ENCODE peak calls at places on chromosomes 11 and 22, in five cellular contexts. A is activated B cell treated with CpG ODN at 0.5 μM for 24 hours, C is foreskin fibroblast, P is sigmoid colon, X is endothelial cell. H is an unnamed sample.

GRCh38 chr11:79081441-79082124 is 359.2 kb downstream of the TENM4 start:
- DNase-seq in A (no peak), C (no peak), P (no peak), X (no peak), H (no peak)

GRCh38 chr22:32723632-32724031 is 77.9 kb upstream of the TIMP3 start:
- DNase-seq in A (peak; percentile 18), C (peak; percentile 86), P (peak; percentile 85), X (no peak), H (no peak)

GRCh38 chr11:73308003-73308962 is at the start of gene ARHGEF17:
- DNase-seq in A (peak; percentile 36), C (peak; percentile 77), P (peak; percentile 90), X (peak; percentile 69), H (peak; percentile 63)

GRCh38 chr22:27632451-27633295 is 168.9 kb downstream of the MN1 start:
- DNase-seq in A (no peak), C (no peak), P (no peak), X (no peak), H (no peak)

GRCh38 chr22:20003304-20003703 is 13.3 kb downstream of the ARVCF start:
- DNase-seq in A (no peak), C (no peak), P (no peak), X (no peak), H (no peak)

GRCh38 chr11:70519117-70519516 is 120.8 kb downstream of the CTTN start:
- DNase-seq in A (no peak), C (no peak), P (no peak), X (no peak), H (no peak)

GRCh38 chr11:128158860-128159259 is 428.5 kb downstream of the ETS1 start:
- DNase-seq in A (no peak), C (no peak), P (no peak), X (no peak), H (no peak)

GRCh38 chr22:47061226-47061625 is 298.8 kb downstream of the TBC1D22A start:
- DNase-seq in A (no peak), C (no peak), P (no peak), X (no peak), H (no peak)

GRCh38 chr11:115129771-115130306 is 374.4 kb downstream of the CADM1 start:
- DNase-seq in A (no peak), C (no peak), P (no peak), X (no peak), H (no peak)

GRCh38 chr22:26529345-26529744 is 17.1 kb upstream of the TFIP11 start:
- DNase-seq in A (no peak), C (peak; percentile 40), P (no peak), X (no peak), H (no peak)

DNA sequence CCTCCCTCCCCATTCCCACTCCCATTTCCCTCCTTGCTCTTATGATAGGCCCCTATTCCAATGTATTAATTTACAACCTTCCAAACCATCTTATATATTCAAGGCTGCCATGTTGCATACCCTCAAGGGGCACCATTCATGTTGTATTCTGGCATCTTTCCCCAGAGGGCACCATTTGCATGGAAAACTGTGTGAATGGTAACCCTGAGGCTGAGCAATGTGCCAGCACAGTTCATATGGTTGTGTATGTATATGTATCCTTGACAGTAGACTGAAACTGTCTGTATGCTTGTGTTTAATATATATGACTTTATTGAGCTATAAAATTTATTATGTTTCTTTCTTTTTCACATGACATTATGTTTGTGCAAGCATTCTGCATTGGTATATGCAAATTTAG is 7.3 kb downstream of the RASSF10 start:
- DNase-seq in A (no peak), C (no peak), P (no peak), X (peak; percentile 9), H (no peak)
- TF ChIP-seq CTCF in A (no peak), C (no peak), P (no peak), X (no peak), H (peak; percentile 28)

DNA sequence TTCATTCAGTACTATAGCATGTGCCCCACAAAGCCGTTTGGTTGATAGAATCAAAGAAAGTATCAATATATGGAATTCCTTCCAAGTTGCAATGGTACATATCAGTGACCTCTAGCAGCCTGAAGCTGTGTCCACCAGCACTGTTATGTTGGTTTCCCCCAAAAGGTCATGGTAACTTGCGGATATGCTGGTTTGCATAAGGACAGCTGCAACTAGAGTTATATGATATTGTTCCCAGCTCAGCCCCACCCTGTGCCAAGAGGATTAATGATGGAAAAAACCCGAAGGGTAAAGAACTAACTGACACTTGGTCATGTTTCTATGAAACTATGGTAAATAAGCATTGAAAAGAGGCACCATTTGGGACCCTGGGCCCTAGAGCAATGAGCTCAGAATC is 93.5 kb downstream of the PDHX start:
- DNase-seq in A (no peak), C (no peak), P (no peak), X (no peak), H (no peak)
- TF ChIP-seq CTCF in A (no peak), C (no peak), P (no peak), X (no peak), H (no peak)

GRCh38 chr11:119372260-119373058 is 9.0 kb downstream of the USP2 start:
- DNase-seq in A (no peak), C (no peak), P (no peak), X (no peak), H (no peak)

GRCh38 chr11:119370486-119371046 is 10.9 kb downstream of the USP2 start:
- DNase-seq in A (no peak), C (no peak), P (peak; percentile 57), X (no peak), H (no peak)

GRCh38 chr11:119373059-119373875 is 8.2 kb downstream of the USP2 start:
- DNase-seq in A (no peak), C (no peak), P (no peak), X (no peak), H (no peak)

GRCh38 chr11:119371067-119371601 is 10.4 kb downstream of the USP2 start:
- DNase-seq in A (peak; percentile 6), C (no peak), P (no peak), X (no peak), H (no peak)

GRCh38 chr11:119371778-119372182 is 9.7 kb downstream of the USP2 start:
- DNase-seq in A (no peak), C (no peak), P (no peak), X (no peak), H (no peak)
- TF ChIP-seq CTCF in A (no peak), C (no peak), P (no peak), X (peak; percentile 13), H (peak; percentile 50)

GRCh38 chr11:117805048-117805447 is 8.0 kb upstream of the DSCAML1 start:
- DNase-seq in A (no peak), C (no peak), P (no peak), X (no peak), H (no peak)

GRCh38 chr11:117806906-117807305 is 9.9 kb upstream of the DSCAML1 start:
- DNase-seq in A (no peak), C (no peak), P (no peak), X (no peak), H (no peak)

GRCh38 chr11:117808768-117809167 is 11.8 kb upstream of the DSCAML1 start:
- DNase-seq in A (no peak), C (no peak), P (no peak), X (no peak), H (no peak)

GRCh38 chr11:117807482-117808272 is 10.7 kb upstream of the DSCAML1 start:
- DNase-seq in A (peak; percentile 73), C (peak; percentile 35), P (peak; percentile 88), X (peak; percentile 73), H (no peak)

GRCh38 chr11:117809236-117810055 is 12.4 kb upstream of the DSCAML1 start:
- DNase-seq in A (peak; percentile 29), C (no peak), P (peak; percentile 88), X (peak; percentile 78), H (peak; percentile 73)
- TF ChIP-seq CTCF in A (no peak), C (no peak), P (peak; percentile 27), X (no peak), H (peak; percentile 92)

H was measured in D721Med.